ENCODE peak calls at places on chromosomes 13 and 19, in four cellular contexts. One of them, this sample, is unnamed.

GRCh38 chr13:53200075-53200474 is 171.5 kb downstream of the OLFM4 start:
- DNase-seq in RPMI8226: no peak
- DNase-seq in HTR-8/SVneo: no peak
- DNase-seq in MCF 10A: no peak
- DNase-seq in this sample: no peak

GRCh38 chr13:91346848-91347211 is 657 bp upstream of the MIR17HG start:
- DNase-seq in MCF 10A: no peak
- DNase-seq in HTR-8/SVneo: no peak
- DNase-seq in RPMI8226: peak; percentile 73
- DNase-seq in this sample: no peak

GRCh38 chr19:8001995-8002849 is 3.2 kb downstream of the ELAVL1 start:
- DNase-seq in HTR-8/SVneo: peak; percentile 93
- DNase-seq in RPMI8226: peak; percentile 82
- DNase-seq in MCF 10A: peak; percentile 85
- DNase-seq in this sample: peak; percentile 81

GRCh38 chr13:45219123-45219891 is 18.5 kb upstream of the KCTD4 start:
- DNase-seq in MCF 10A: no peak
- DNase-seq in RPMI8226: no peak
- DNase-seq in HTR-8/SVneo: no peak
- DNase-seq in this sample: no peak

GRCh38 chr13:76462003-76462402 is 424.2 kb downstream of the KCTD12 start:
- DNase-seq in MCF 10A: peak; percentile 13
- DNase-seq in HTR-8/SVneo: no peak
- DNase-seq in RPMI8226: no peak
- DNase-seq in this sample: no peak

GRCh38 chr19:14408641-14409120 is 10.5 kb downstream of the DDX39A start:
- DNase-seq in RPMI8226: no peak
- DNase-seq in MCF 10A: no peak
- DNase-seq in HTR-8/SVneo: no peak
- DNase-seq in this sample: no peak

GRCh38 chr19:35449347-35450043 is 1.4 kb downstream of the FFAR2 start:
- DNase-seq in RPMI8226: no peak
- DNase-seq in MCF 10A: peak; percentile 18
- DNase-seq in HTR-8/SVneo: no peak
- DNase-seq in this sample: no peak

GRCh38 chr13:32622827-32623226 is 36.6 kb downstream of the PDS5B start:
- DNase-seq in MCF 10A: no peak
- DNase-seq in HTR-8/SVneo: no peak
- DNase-seq in RPMI8226: no peak
- DNase-seq in this sample: no peak

GRCh38 chr19:1649706-1650626 is 2.4 kb downstream of the TCF3 start:
- DNase-seq in RPMI8226: no peak
- DNase-seq in MCF 10A: no peak
- DNase-seq in HTR-8/SVneo: no peak
- DNase-seq in this sample: no peak

GRCh38 chr19:37989855-37990254 is 82.8 kb downstream of the SIPA1L3 start:
- DNase-seq in RPMI8226: no peak
- DNase-seq in HTR-8/SVneo: no peak
- DNase-seq in MCF 10A: peak; percentile 71
- DNase-seq in this sample: no peak

GRCh38 chr13:35347679-35348205 is 128.7 kb downstream of the MAB21L1 start:
- DNase-seq in MCF 10A: no peak
- DNase-seq in RPMI8226: no peak
- DNase-seq in HTR-8/SVneo: no peak
- DNase-seq in this sample: no peak

GRCh38 chr13:38763446-38764381 is 76.8 kb downstream of the FREM2 start:
- DNase-seq in HTR-8/SVneo: peak; percentile 7
- DNase-seq in MCF 10A: peak; percentile 58
- DNase-seq in RPMI8226: peak; percentile 34
- DNase-seq in this sample: peak; percentile 49

This sample was measured in foreskin melanocyte.